ENCODE peak calls at places on chromosomes 7 and 10, in six cellular contexts. Z is GM12865; C is iris pigment epithelial cell; H is stimulated activated CD4-positive, alpha-beta T cell treated with anti-CD3 and anti-CD28 coated beads, TNF-alpha, amount 100 ng/mL, for 1 hour; L is NAMALWA; F is left colon. N is an unnamed sample.

GRCh38 chr10:4213441-4213840 is 428.4 kb upstream of the KLF6 start:
- DNase-seq in L (no peak), H (no peak), Z (no peak), F (no peak), C (peak), N (no peak)

GRCh38 chr10:72935358-72935757 is 19.2 kb downstream of the PLA2G12B start:
- DNase-seq in C (no peak), H (no peak), L (no peak), F (no peak), Z (no peak), N (no peak)

GRCh38 chr7:92034116-92034515 is 93.5 kb downstream of the AKAP9 start:
- DNase-seq in C (peak), Z (no peak), F (no peak), L (no peak), H (no peak), N (no peak)

GRCh38 chr7:117790251-117790650 is 83.0 kb downstream of the CTTNBP2 start:
- DNase-seq in L (no peak), H (no peak), F (no peak), Z (no peak), C (no peak), N (no peak)

GRCh38 chr7:51222916-51223315 is 93.7 kb downstream of the COBL start:
- DNase-seq in Z (no peak), H (no peak), L (no peak), F (no peak), C (no peak), N (no peak)

GRCh38 chr10:8045728-8046494 is 8.6 kb upstream of the GATA3 start:
- DNase-seq in L (no peak), F (no peak), C (no peak), Z (no peak), H (no peak), N (no peak)

GRCh38 chr10:86366902-86367338 is 325 bp upstream of the GRID1 start:
- DNase-seq in F (no peak), C (no peak), H (no peak), L (no peak), Z (no peak), N (no peak)

GRCh38 chr10:37860494-37861190 is 3.2 kb upstream of the ZNF248 start:
- DNase-seq in F (no peak), C (peak), Z (peak), L (no peak), H (no peak), N (no peak)

GRCh38 chr7:496528-497295 is 22.9 kb downstream of the PDGFA start:
- DNase-seq in L (no peak), H (no peak), C (no peak), F (peak), Z (no peak), N (no peak)

GRCh38 chr7:123944395-123944794 is 19.4 kb downstream of the SPAM1 start:
- DNase-seq in H (no peak), C (no peak), Z (no peak), L (no peak), F (no peak), N (no peak)